ENCODE peak calls at places on chromosome 13, in seven cellular contexts. One of them, this sample, is unnamed. For H3K36me3, the result is how much of the 10 kb centered on the place peaks cover.

GRCh38 chr13:74246398-74246975 is 112.3 kb upstream of the KLF12 start:
- DNase-seq in GM23338: no peak
- DNase-seq in heart right ventricle: peak
- DNase-seq in fibroblast of lung: peak
- DNase-seq in PC-9: no peak
- DNase-seq in thoracic aorta: no peak
- DNase-seq in IMR-90: peak
- DNase-seq in this sample: no peak

GRCh38 chr13:19067767-19068166 is 113.9 kb downstream of the TUBA3C start:
- DNase-seq in GM23338: no peak
- DNase-seq in heart right ventricle: no peak
- DNase-seq in fibroblast of lung: no peak
- DNase-seq in PC-9: no peak
- DNase-seq in thoracic aorta: no peak
- DNase-seq in IMR-90: no peak
- DNase-seq in this sample: no peak

GRCh38 chr13:80361883-80362327 is 21.0 kb upstream of the SPRY2 start:
- DNase-seq in GM23338: peak
- DNase-seq in heart right ventricle: no peak
- DNase-seq in fibroblast of lung: no peak
- DNase-seq in PC-9: no peak
- DNase-seq in thoracic aorta: no peak
- DNase-seq in IMR-90: no peak
- DNase-seq in this sample: no peak

GRCh38 chr13:29429496-29429895 is 166.0 kb downstream of the SLC7A1 start:
- DNase-seq in GM23338: no peak
- DNase-seq in heart right ventricle: no peak
- DNase-seq in fibroblast of lung: no peak
- DNase-seq in PC-9: no peak
- DNase-seq in thoracic aorta: no peak
- DNase-seq in IMR-90: no peak
- DNase-seq in this sample: no peak

GRCh38 chr13:114140131-114140908 is 7.9 kb upstream of the RASA3 start:
- DNase-seq in GM23338: no peak
- DNase-seq in heart right ventricle: no peak
- DNase-seq in fibroblast of lung: no peak
- DNase-seq in PC-9: no peak
- DNase-seq in thoracic aorta: no peak
- DNase-seq in IMR-90: no peak
- DNase-seq in this sample: no peak

GRCh38 chr13:99546878-99547277 is 45.6 kb downstream of the TM9SF2 start:
- DNase-seq in GM23338: no peak
- DNase-seq in heart right ventricle: no peak
- DNase-seq in fibroblast of lung: no peak
- DNase-seq in PC-9: no peak
- DNase-seq in thoracic aorta: no peak
- DNase-seq in IMR-90: no peak
- DNase-seq in this sample: no peak

GRCh38 chr13:76148374-76148773 is 512.2 kb downstream of the LMO7 start:
- DNase-seq in GM23338: no peak
- DNase-seq in heart right ventricle: no peak
- DNase-seq in fibroblast of lung: no peak
- DNase-seq in PC-9: no peak
- DNase-seq in thoracic aorta: no peak
- DNase-seq in IMR-90: no peak
- DNase-seq in this sample: no peak

GRCh38 chr13:42547615-42548014 is 26.3 kb upstream of the TNFSF11 start:
- DNase-seq in GM23338: no peak
- DNase-seq in heart right ventricle: no peak
- DNase-seq in fibroblast of lung: no peak
- DNase-seq in PC-9: no peak
- DNase-seq in thoracic aorta: no peak
- DNase-seq in IMR-90: no peak
- DNase-seq in this sample: no peak

GRCh38 chr13:35356572-35356971 is 119.9 kb downstream of the MAB21L1 start:
- DNase-seq in GM23338: no peak
- DNase-seq in heart right ventricle: no peak
- DNase-seq in fibroblast of lung: no peak
- DNase-seq in PC-9: no peak
- DNase-seq in thoracic aorta: no peak
- DNase-seq in IMR-90: no peak
- DNase-seq in this sample: no peak

GRCh38 chr13:50015263-50015662 is at the start of gene KCNRG:
- DNase-seq in GM23338: peak
- DNase-seq in heart right ventricle: no peak
- DNase-seq in fibroblast of lung: peak
- DNase-seq in PC-9: no peak
- DNase-seq in thoracic aorta: no peak
- DNase-seq in IMR-90: peak
- DNase-seq in this sample: no peak

GRCh38 chr13:49714757-49715156 is 23.5 kb upstream of the EBPL start:
- DNase-seq in GM23338: no peak
- DNase-seq in heart right ventricle: no peak
- DNase-seq in fibroblast of lung: no peak
- DNase-seq in PC-9: no peak
- DNase-seq in thoracic aorta: no peak
- DNase-seq in IMR-90: no peak
- DNase-seq in this sample: no peak

GRCh38 chr13:49499889-49500660 is 4.3 kb downstream of the PHF11 start:
- DNase-seq in GM23338: no peak
- DNase-seq in heart right ventricle: no peak
- DNase-seq in fibroblast of lung: peak
- DNase-seq in PC-9: no peak
- DNase-seq in thoracic aorta: no peak
- DNase-seq in IMR-90: peak
- DNase-seq in this sample: no peak

GRCh38 chr13:98285317-98285716 is 108.2 kb upstream of the RNF113B start:
- DNase-seq in GM23338: no peak
- DNase-seq in heart right ventricle: no peak
- DNase-seq in fibroblast of lung: no peak
- DNase-seq in PC-9: no peak
- DNase-seq in thoracic aorta: no peak
- DNase-seq in IMR-90: peak
- DNase-seq in this sample: no peak

GRCh38 chr13:26185720-26186119 is 36.4 kb downstream of the RNF6 start:
- DNase-seq in GM23338: no peak
- DNase-seq in heart right ventricle: no peak
- DNase-seq in fibroblast of lung: no peak
- DNase-seq in PC-9: no peak
- DNase-seq in thoracic aorta: no peak
- DNase-seq in IMR-90: peak
- DNase-seq in this sample: no peak

GRCh38 chr13:22161871-22162270 is 491.0 kb downstream of the FGF9 start:
- DNase-seq in GM23338: no peak
- DNase-seq in heart right ventricle: no peak
- DNase-seq in fibroblast of lung: no peak
- DNase-seq in PC-9: no peak
- DNase-seq in thoracic aorta: no peak
- DNase-seq in IMR-90: no peak
- DNase-seq in this sample: no peak

GRCh38 chr13:49124693-49125304 is 95.3 kb upstream of the MLNR start:
- DNase-seq in GM23338: no peak
- DNase-seq in heart right ventricle: no peak
- DNase-seq in fibroblast of lung: no peak
- DNase-seq in PC-9: no peak
- DNase-seq in thoracic aorta: no peak
- DNase-seq in IMR-90: no peak
- DNase-seq in this sample: no peak

GRCh38 chr13:77724092-77724491 is 26.6 kb downstream of the SLAIN1 start:
- DNase-seq in GM23338: no peak
- DNase-seq in heart right ventricle: no peak
- DNase-seq in fibroblast of lung: no peak
- DNase-seq in PC-9: no peak
- DNase-seq in thoracic aorta: no peak
- DNase-seq in IMR-90: no peak
- DNase-seq in this sample: no peak

GRCh38 chr13:35927554-35927953 is 203.6 kb downstream of the DCLK1 start:
- DNase-seq in GM23338: no peak
- DNase-seq in heart right ventricle: peak
- DNase-seq in fibroblast of lung: peak
- DNase-seq in PC-9: no peak
- DNase-seq in thoracic aorta: peak
- DNase-seq in IMR-90: peak
- DNase-seq in this sample: no peak

GRCh38 chr13:111855016-111855590 is 211.8 kb upstream of the SOX1 start:
- DNase-seq in GM23338: no peak
- DNase-seq in heart right ventricle: no peak
- DNase-seq in fibroblast of lung: no peak
- DNase-seq in PC-9: no peak
- DNase-seq in thoracic aorta: no peak
- DNase-seq in IMR-90: no peak
- DNase-seq in this sample: no peak

GRCh38 chr13:93146584-93147292 is 79.9 kb upstream of the GPC6 start:
- DNase-seq in GM23338: no peak
- DNase-seq in heart right ventricle: no peak
- DNase-seq in fibroblast of lung: peak
- DNase-seq in PC-9: no peak
- DNase-seq in thoracic aorta: no peak
- DNase-seq in IMR-90: peak
- DNase-seq in this sample: no peak

GRCh38 chr13:93857126-93857525 is 622.4 kb downstream of the DCT start:
- DNase-seq in GM23338: no peak
- DNase-seq in heart right ventricle: no peak
- DNase-seq in fibroblast of lung: peak
- DNase-seq in PC-9: no peak
- DNase-seq in thoracic aorta: no peak
- DNase-seq in IMR-90: peak
- DNase-seq in this sample: no peak

GRCh38 chr13:83221813-83222241 is 660.4 kb downstream of the SLITRK1 start:
- DNase-seq in GM23338: no peak
- DNase-seq in heart right ventricle: no peak
- DNase-seq in fibroblast of lung: peak
- DNase-seq in PC-9: no peak
- DNase-seq in thoracic aorta: no peak
- DNase-seq in IMR-90: peak
- DNase-seq in this sample: no peak

GRCh38 chr13:69970521-69970920 is 137.1 kb upstream of the ATXN8OS start:
- DNase-seq in GM23338: peak
- DNase-seq in heart right ventricle: no peak
- DNase-seq in fibroblast of lung: no peak
- DNase-seq in PC-9: no peak
- DNase-seq in thoracic aorta: no peak
- DNase-seq in IMR-90: no peak
- DNase-seq in this sample: no peak

GRCh38 chr13:46158983-46159382 is 23.0 kb downstream of the LCP1 start:
- DNase-seq in GM23338: no peak
- DNase-seq in heart right ventricle: no peak
- DNase-seq in fibroblast of lung: no peak
- DNase-seq in PC-9: no peak
- DNase-seq in thoracic aorta: no peak
- DNase-seq in IMR-90: no peak
- DNase-seq in this sample: no peak
- H3K36me3 ChIP-seq in GM23338: under half
- H3K36me3 ChIP-seq in heart right ventricle: half or more
- H3K36me3 ChIP-seq in fibroblast of lung: under half
- H3K36me3 ChIP-seq in PC-9: under half
- H3K36me3 ChIP-seq in thoracic aorta: under half
- H3K36me3 ChIP-seq in IMR-90: under half
- H3K36me3 ChIP-seq in this sample: under half

GRCh38 chr13:110498765-110499164 is 62.8 kb downstream of the RAB20 start:
- DNase-seq in GM23338: no peak
- DNase-seq in heart right ventricle: no peak
- DNase-seq in fibroblast of lung: no peak
- DNase-seq in PC-9: no peak
- DNase-seq in thoracic aorta: no peak
- DNase-seq in IMR-90: no peak
- DNase-seq in this sample: no peak
- H3K36me3 ChIP-seq in GM23338: under half
- H3K36me3 ChIP-seq in heart right ventricle: half or more
- H3K36me3 ChIP-seq in fibroblast of lung: under half
- H3K36me3 ChIP-seq in PC-9: under half
- H3K36me3 ChIP-seq in thoracic aorta: half or more
- H3K36me3 ChIP-seq in IMR-90: half or more
- H3K36me3 ChIP-seq in this sample: half or more

GRCh38 chr13:45352031-45352430 is 11.0 kb upstream of the TPT1 start:
- DNase-seq in GM23338: no peak
- DNase-seq in heart right ventricle: no peak
- DNase-seq in fibroblast of lung: no peak
- DNase-seq in PC-9: peak
- DNase-seq in thoracic aorta: no peak
- DNase-seq in IMR-90: no peak
- DNase-seq in this sample: no peak

GRCh38 chr13:45350152-45350551 is 9.2 kb upstream of the TPT1 start:
- DNase-seq in GM23338: no peak
- DNase-seq in heart right ventricle: no peak
- DNase-seq in fibroblast of lung: no peak
- DNase-seq in PC-9: no peak
- DNase-seq in thoracic aorta: no peak
- DNase-seq in IMR-90: no peak
- DNase-seq in this sample: no peak

GRCh38 chr13:45353895-45354294 is 12.9 kb upstream of the TPT1 start:
- DNase-seq in GM23338: no peak
- DNase-seq in heart right ventricle: no peak
- DNase-seq in fibroblast of lung: no peak
- DNase-seq in PC-9: no peak
- DNase-seq in thoracic aorta: no peak
- DNase-seq in IMR-90: no peak
- DNase-seq in this sample: no peak

GRCh38 chr13:45349438-45349837 is 8.5 kb upstream of the TPT1 start:
- DNase-seq in GM23338: no peak
- DNase-seq in heart right ventricle: no peak
- DNase-seq in fibroblast of lung: peak
- DNase-seq in PC-9: no peak
- DNase-seq in thoracic aorta: no peak
- DNase-seq in IMR-90: peak
- DNase-seq in this sample: no peak
- H3K36me3 ChIP-seq in GM23338: under half
- H3K36me3 ChIP-seq in heart right ventricle: half or more
- H3K36me3 ChIP-seq in fibroblast of lung: under half
- H3K36me3 ChIP-seq in PC-9: under half
- H3K36me3 ChIP-seq in thoracic aorta: under half
- H3K36me3 ChIP-seq in IMR-90: under half
- H3K36me3 ChIP-seq in this sample: half or more

GRCh38 chr13:20796791-20797513 is 23.2 kb upstream of the EEF1AKMT1 start:
- DNase-seq in GM23338: no peak
- DNase-seq in heart right ventricle: no peak
- DNase-seq in fibroblast of lung: peak
- DNase-seq in PC-9: no peak
- DNase-seq in thoracic aorta: no peak
- DNase-seq in IMR-90: peak
- DNase-seq in this sample: no peak
- H3K36me3 ChIP-seq in GM23338: under half
- H3K36me3 ChIP-seq in heart right ventricle: half or more
- H3K36me3 ChIP-seq in fibroblast of lung: under half
- H3K36me3 ChIP-seq in PC-9: under half
- H3K36me3 ChIP-seq in thoracic aorta: under half
- H3K36me3 ChIP-seq in IMR-90: under half
- H3K36me3 ChIP-seq in this sample: under half